ENCODE peak calls at places on chromosomes 11 and 22, in ten cellular contexts. F is T follicular helper cell; W is T-helper 17 cell; L is adrenal gland; D is cardiac fibroblast; Q is CD8-positive, alpha-beta memory T cell; S is NCI-H69; A is epithelial cell of esophagus; N is NCI-H2081; M is iPS-NIHi11. J is an unnamed sample.

GRCh38 chr11:128765571-128766530 is 72.0 kb downstream of the FLI1 start:
- DNase-seq in F (no peak), W (no peak), L (no peak), D (peak), Q (no peak), S (no peak), A (no peak), N (no peak), M (no peak), J (no peak)

GRCh38 chr11:15327786-15328231 is 213.1 kb downstream of the INSC start:
- DNase-seq in F (no peak), W (no peak), L (peak), D (peak), Q (no peak), S (peak), A (peak), N (peak), M (peak), J (peak)

GRCh38 chr11:28760676-28761390 is 652.6 kb downstream of the METTL15 start:
- DNase-seq in F (no peak), W (no peak), L (no peak), D (no peak), Q (no peak), S (peak), A (peak), N (no peak), M (no peak), J (no peak)

GRCh38 chr22:44400763-44401060 is 88.0 kb upstream of the SHISAL1 start:
- DNase-seq in F (no peak), W (no peak), L (no peak), D (no peak), Q (no peak), S (no peak), A (no peak), N (no peak), M (no peak), J (no peak)

GRCh38 chr11:94822080-94822479 is 53.9 kb downstream of the AMOTL1 start:
- DNase-seq in F (no peak), W (no peak), L (no peak), D (no peak), Q (no peak), S (no peak), A (no peak), N (no peak), M (no peak), J (no peak)

GRCh38 chr22:31150615-31151014 is 9.4 kb upstream of the RNF185 start:
- DNase-seq in F (no peak), W (no peak), L (no peak), D (no peak), Q (no peak), S (no peak), A (no peak), N (no peak), M (no peak), J (peak)

GRCh38 chr11:102810943-102811528 is 13.1 kb upstream of the MMP1 start:
- DNase-seq in F (no peak), W (no peak), L (no peak), D (no peak), Q (no peak), S (peak), A (peak), N (peak), M (peak), J (peak)

GRCh38 chr22:48754611-48755331 is 1072.9 kb downstream of the BRD1 start:
- DNase-seq in F (no peak), W (no peak), L (peak), D (no peak), Q (no peak), S (no peak), A (no peak), N (no peak), M (peak), J (no peak)

GRCh38 chr11:18493310-18493709 is 33.4 kb downstream of the TSG101 start:
- DNase-seq in F (no peak), W (no peak), L (no peak), D (no peak), Q (no peak), S (no peak), A (peak), N (no peak), M (no peak), J (no peak)

GRCh38 chr11:65290448-65291165 is 24.1 kb upstream of the CDC42EP2 start:
- DNase-seq in F (no peak), W (no peak), L (peak), D (peak), Q (no peak), S (peak), A (peak), N (no peak), M (no peak), J (no peak)

GRCh38 chr22:45756558-45756957 is 84.9 kb downstream of the ATXN10 start:
- DNase-seq in F (no peak), W (no peak), L (no peak), D (no peak), Q (no peak), S (no peak), A (no peak), N (no peak), M (no peak), J (no peak)

GRCh38 chr11:2991477-2992233 is 474 bp downstream of the NAP1L4 start:
- DNase-seq in F (no peak), W (no peak), L (peak), D (peak), Q (no peak), S (peak), A (peak), N (peak), M (peak), J (peak)

GRCh38 chr11:44057340-44057739 is 8.7 kb upstream of the ACCS start:
- DNase-seq in F (no peak), W (no peak), L (no peak), D (no peak), Q (no peak), S (no peak), A (no peak), N (no peak), M (no peak), J (no peak)

GRCh38 chr22:23068096-23068831 is 2.1 kb upstream of the GNAZ start:
- DNase-seq in F (no peak), W (no peak), L (peak), D (no peak), Q (no peak), S (no peak), A (no peak), N (no peak), M (no peak), J (no peak)

GRCh38 chr11:96187779-96188624 is 155.0 kb downstream of the MAML2 start:
- DNase-seq in F (no peak), W (no peak), L (peak), D (peak), Q (no peak), S (peak), A (peak), N (no peak), M (no peak), J (no peak)

GRCh38 chr22:44883011-44883421 is 126.8 kb downstream of the PHF21B start:
- DNase-seq in F (no peak), W (no peak), L (no peak), D (no peak), Q (no peak), S (no peak), A (no peak), N (no peak), M (no peak), J (no peak)

GRCh38 chr11:118287006-118287405 is 17.5 kb upstream of the CD3E start:
- DNase-seq in F (no peak), W (no peak), L (no peak), D (no peak), Q (no peak), S (no peak), A (peak), N (no peak), M (no peak), J (no peak)

J was measured in NCI-H82.